ENCODE peak calls at places on chromosomes 11 and 22, in seven cellular contexts. One of them, this sample, is unnamed.

GRCh38 chr11:1939006-1939626 is 8.0 kb upstream of the MRPL23 start:
- DNase-seq in effector memory CD8-positive, alpha-beta T cell: no peak
- DNase-seq in endothelial cell: peak; percentile 3
- DNase-seq in pancreas: peak; percentile 2
- DNase-seq in NCI-H1092: no peak
- DNase-seq in anterior cingulate cortex: no peak
- DNase-seq in left ventricle myocardium inferior: no peak
- DNase-seq in this sample: no peak

GRCh38 chr11:64500176-64501013 is 90.6 kb upstream of the SLC22A12 start:
- DNase-seq in anterior cingulate cortex: no peak
- DNase-seq in pancreas: no peak
- DNase-seq in NCI-H1092: no peak
- DNase-seq in effector memory CD8-positive, alpha-beta T cell: no peak
- DNase-seq in endothelial cell: no peak
- DNase-seq in left ventricle myocardium inferior: no peak
- DNase-seq in this sample: peak; percentile 69

GRCh38 chr11:66172146-66172545 is 96.3 kb upstream of the RAB1B start:
- DNase-seq in NCI-H1092: no peak
- DNase-seq in endothelial cell: no peak
- DNase-seq in left ventricle myocardium inferior: no peak
- DNase-seq in pancreas: no peak
- DNase-seq in effector memory CD8-positive, alpha-beta T cell: no peak
- DNase-seq in anterior cingulate cortex: no peak
- DNase-seq in this sample: no peak

GRCh38 chr22:43889366-43890253 is 2.2 kb downstream of the PNPLA5 start:
- DNase-seq in effector memory CD8-positive, alpha-beta T cell: no peak
- DNase-seq in pancreas: no peak
- DNase-seq in anterior cingulate cortex: no peak
- DNase-seq in endothelial cell: no peak
- DNase-seq in left ventricle myocardium inferior: no peak
- DNase-seq in NCI-H1092: no peak
- DNase-seq in this sample: no peak

GRCh38 chr22:26679003-26679629 is 21.7 kb downstream of the MIAT start:
- DNase-seq in pancreas: peak; percentile 81
- DNase-seq in NCI-H1092: peak; percentile 55
- DNase-seq in anterior cingulate cortex: peak; percentile 82
- DNase-seq in endothelial cell: peak; percentile 89
- DNase-seq in left ventricle myocardium inferior: peak; percentile 66
- DNase-seq in effector memory CD8-positive, alpha-beta T cell: peak; percentile 55
- DNase-seq in this sample: peak; percentile 51

GRCh38 chr11:117096140-117096972 is 1.9 kb downstream of the SIK3 start:
- DNase-seq in pancreas: no peak
- DNase-seq in endothelial cell: no peak
- DNase-seq in NCI-H1092: no peak
- DNase-seq in effector memory CD8-positive, alpha-beta T cell: peak; percentile 46
- DNase-seq in anterior cingulate cortex: peak; percentile 48
- DNase-seq in left ventricle myocardium inferior: no peak
- DNase-seq in this sample: no peak

GRCh38 chr22:49951001-49951677 is 9.4 kb upstream of the PIM3 start:
- DNase-seq in anterior cingulate cortex: no peak
- DNase-seq in endothelial cell: no peak
- DNase-seq in effector memory CD8-positive, alpha-beta T cell: no peak
- DNase-seq in NCI-H1092: no peak
- DNase-seq in pancreas: peak; percentile 98
- DNase-seq in left ventricle myocardium inferior: no peak
- DNase-seq in this sample: no peak

GRCh38 chr11:1598816-1599215 is 722 bp upstream of the KRTAP5-2 start:
- DNase-seq in effector memory CD8-positive, alpha-beta T cell: peak; percentile 29
- DNase-seq in anterior cingulate cortex: no peak
- DNase-seq in endothelial cell: no peak
- DNase-seq in left ventricle myocardium inferior: no peak
- DNase-seq in pancreas: no peak
- DNase-seq in NCI-H1092: no peak
- DNase-seq in this sample: no peak

GRCh38 chr11:76166314-76166713 is 40.0 kb downstream of the WNT11 start:
- DNase-seq in anterior cingulate cortex: no peak
- DNase-seq in effector memory CD8-positive, alpha-beta T cell: no peak
- DNase-seq in NCI-H1092: no peak
- DNase-seq in left ventricle myocardium inferior: no peak
- DNase-seq in endothelial cell: no peak
- DNase-seq in pancreas: no peak
- DNase-seq in this sample: no peak

GRCh38 chr11:74696932-74697687 is 34.1 kb downstream of the CHRDL2 start:
- DNase-seq in NCI-H1092: no peak
- DNase-seq in effector memory CD8-positive, alpha-beta T cell: no peak
- DNase-seq in left ventricle myocardium inferior: peak; percentile 83
- DNase-seq in pancreas: peak; percentile 84
- DNase-seq in anterior cingulate cortex: no peak
- DNase-seq in endothelial cell: peak; percentile 41
- DNase-seq in this sample: no peak

GRCh38 chr22:24164823-24165379 is 16.4 kb upstream of the SUSD2 start:
- DNase-seq in left ventricle myocardium inferior: peak; percentile 60
- DNase-seq in effector memory CD8-positive, alpha-beta T cell: no peak
- DNase-seq in pancreas: no peak
- DNase-seq in NCI-H1092: peak; percentile 28
- DNase-seq in endothelial cell: no peak
- DNase-seq in anterior cingulate cortex: no peak
- DNase-seq in this sample: no peak

GRCh38 chr11:115455606-115456005 is 48.6 kb downstream of the CADM1 start:
- DNase-seq in left ventricle myocardium inferior: no peak
- DNase-seq in effector memory CD8-positive, alpha-beta T cell: no peak
- DNase-seq in endothelial cell: no peak
- DNase-seq in anterior cingulate cortex: no peak
- DNase-seq in NCI-H1092: no peak
- DNase-seq in pancreas: no peak
- DNase-seq in this sample: no peak

GRCh38 chr11:97684486-97685439 is 1295.0 kb downstream of the JRKL start:
- DNase-seq in NCI-H1092: no peak
- DNase-seq in endothelial cell: no peak
- DNase-seq in effector memory CD8-positive, alpha-beta T cell: no peak
- DNase-seq in left ventricle myocardium inferior: no peak
- DNase-seq in anterior cingulate cortex: no peak
- DNase-seq in pancreas: no peak
- DNase-seq in this sample: no peak

GRCh38 chr11:105236631-105237030 is 97.1 kb upstream of the CARD18 start:
- DNase-seq in pancreas: no peak
- DNase-seq in NCI-H1092: no peak
- DNase-seq in effector memory CD8-positive, alpha-beta T cell: no peak
- DNase-seq in left ventricle myocardium inferior: no peak
- DNase-seq in anterior cingulate cortex: no peak
- DNase-seq in endothelial cell: no peak
- DNase-seq in this sample: no peak

GRCh38 chr11:113331988-113332387 is 17.6 kb downstream of the TTC12 start:
- DNase-seq in NCI-H1092: no peak
- DNase-seq in anterior cingulate cortex: no peak
- DNase-seq in pancreas: no peak
- DNase-seq in effector memory CD8-positive, alpha-beta T cell: no peak
- DNase-seq in left ventricle myocardium inferior: no peak
- DNase-seq in endothelial cell: no peak
- DNase-seq in this sample: no peak

GRCh38 chr11:46673713-46674462 is 26.5 kb downstream of the ARHGAP1 start:
- DNase-seq in NCI-H1092: no peak
- DNase-seq in left ventricle myocardium inferior: no peak
- DNase-seq in effector memory CD8-positive, alpha-beta T cell: no peak
- DNase-seq in pancreas: peak; percentile 62
- DNase-seq in anterior cingulate cortex: no peak
- DNase-seq in endothelial cell: no peak
- DNase-seq in this sample: no peak

GRCh38 chr11:118565062-118565461 is 669 bp downstream of the IFT46 start:
- DNase-seq in pancreas: no peak
- DNase-seq in endothelial cell: no peak
- DNase-seq in left ventricle myocardium inferior: peak; percentile 26
- DNase-seq in effector memory CD8-positive, alpha-beta T cell: no peak
- DNase-seq in anterior cingulate cortex: peak; percentile 11
- DNase-seq in NCI-H1092: no peak
- DNase-seq in this sample: no peak

GRCh38 chr11:130644187-130644586 is 195.7 kb downstream of the ADAMTS15 start:
- DNase-seq in left ventricle myocardium inferior: no peak
- DNase-seq in endothelial cell: no peak
- DNase-seq in pancreas: no peak
- DNase-seq in anterior cingulate cortex: no peak
- DNase-seq in effector memory CD8-positive, alpha-beta T cell: no peak
- DNase-seq in NCI-H1092: no peak
- DNase-seq in this sample: no peak

GRCh38 chr11:126853732-126854131 is 146.8 kb downstream of the KIRREL3 start:
- DNase-seq in effector memory CD8-positive, alpha-beta T cell: no peak
- DNase-seq in anterior cingulate cortex: no peak
- DNase-seq in left ventricle myocardium inferior: no peak
- DNase-seq in pancreas: no peak
- DNase-seq in endothelial cell: no peak
- DNase-seq in NCI-H1092: no peak
- DNase-seq in this sample: no peak